ENCODE peak calls at places on chromosomes 13 and 19, in six cellular contexts. G is CD8-positive, alpha-beta T cell; J is astrocyte; Z is dorsolateral prefrontal cortex; C is A549; P is body of pancreas. Q is an unnamed sample.
A peak's percentile ranks its signal among the peaks of the same experiment; 100 is the strongest.

GRCh38 chr13:73190477-73190876 is 131.7 kb downstream of the KLF5 start:
- DNase-seq in G (no peak), Z (no peak), P (no peak), J (no peak), C (no peak), Q (no peak)

GRCh38 chr19:5002143-5002542 is 33.2 kb downstream of the KDM4B start:
- DNase-seq in C (peak; percentile 27), G (no peak), J (peak; percentile 72), P (no peak), Z (no peak), Q (no peak)

GRCh38 chr19:44552324-44552723 is 22.8 kb upstream of the CEACAM20 start:
- DNase-seq in C (peak; percentile 81), P (no peak), Z (no peak), J (no peak), G (no peak), Q (no peak)

GRCh38 chr13:113977976-113978375 is 4.1 kb upstream of the C13orf46 start:
- DNase-seq in Z (no peak), C (no peak), G (no peak), P (no peak), J (no peak), Q (no peak)

GRCh38 chr13:63481334-63481733 is 2065.7 kb upstream of the PCDH20 start:
- DNase-seq in J (no peak), G (no peak), P (no peak), Z (no peak), C (no peak), Q (no peak)

GRCh38 chr13:39765801-39766463 is 110.5 kb downstream of the COG6 start:
- DNase-seq in P (no peak), C (peak; percentile 5), Z (peak; percentile 62), G (no peak), J (peak; percentile 29), Q (no peak)

GRCh38 chr13:38180100-38180499 is 169.6 kb upstream of the UFM1 start:
- DNase-seq in P (no peak), G (no peak), J (peak; percentile 89), C (no peak), Z (no peak), Q (no peak)

GRCh38 chr19:33379151-33379829 is 5.8 kb downstream of the CEBPG start:
- DNase-seq in P (no peak), J (no peak), C (no peak), G (no peak), Z (no peak), Q (no peak)

GRCh38 chr19:39129116-39129515 is 3.5 kb downstream of the PAK4 start:
- DNase-seq in J (no peak), P (no peak), C (no peak), G (no peak), Z (no peak), Q (no peak)

GRCh38 chr13:76725211-76725610 is 161.0 kb downstream of the KCTD12 start:
- DNase-seq in C (no peak), P (no peak), J (peak; percentile 39), G (no peak), Z (no peak), Q (no peak)

GRCh38 chr13:73429691-73430090 is 370.9 kb downstream of the KLF5 start:
- DNase-seq in Z (no peak), J (peak; percentile 81), P (no peak), G (no peak), C (peak; percentile 84), Q (no peak)

GRCh38 chr13:31236211-31236786 is 36.5 kb downstream of the B3GLCT start:
- DNase-seq in G (no peak), C (peak; percentile 26), Z (no peak), J (peak; percentile 14), P (no peak), Q (no peak)

GRCh38 chr19:33675501-33676124 is 53.9 kb downstream of the CHST8 start:
- DNase-seq in G (peak; percentile 21), J (no peak), P (no peak), Z (no peak), C (no peak), Q (no peak)

GRCh38 chr19:7177926-7178325 is 108.4 kb downstream of the ZNF557 start:
- DNase-seq in G (no peak), C (no peak), P (no peak), Z (no peak), J (peak; percentile 73), Q (no peak)

GRCh38 chr13:113741101-113741731 is 17.8 kb upstream of the TMEM255B start:
- DNase-seq in P (no peak), Z (no peak), G (no peak), J (peak; percentile 21), C (no peak), Q (no peak)

DNA sequence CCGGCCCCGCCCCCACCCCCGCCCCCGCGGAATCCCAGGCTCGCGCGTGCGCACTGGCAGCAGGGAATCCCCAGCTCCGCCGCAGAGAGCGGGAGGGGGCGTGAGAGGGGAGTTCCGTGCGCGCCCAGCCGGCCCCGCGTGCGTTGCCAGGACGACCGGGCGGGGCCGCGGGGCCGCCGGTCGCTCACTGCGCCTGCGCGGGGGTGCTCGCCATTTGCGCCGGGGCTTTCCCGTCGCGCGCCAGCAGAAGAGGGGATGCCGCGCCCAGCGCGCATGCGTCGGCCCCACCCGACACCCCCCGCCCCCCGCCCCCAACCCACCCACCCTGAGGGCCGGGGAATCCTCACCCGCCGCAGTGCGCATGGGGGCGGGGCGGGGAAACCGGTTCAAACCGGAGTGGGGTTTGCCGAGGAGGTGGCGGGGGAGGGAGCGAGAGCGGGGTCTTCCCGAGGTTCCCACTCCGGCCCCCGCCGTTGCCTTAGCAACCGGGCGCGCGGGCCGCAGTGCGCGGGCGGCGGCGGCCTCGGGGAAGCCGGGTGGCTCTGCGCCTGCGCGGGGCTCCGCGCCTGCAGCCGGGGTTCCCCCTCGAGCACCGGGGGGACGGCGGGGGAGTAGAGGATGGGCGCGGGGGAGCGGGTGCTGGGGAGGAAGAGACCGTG is 15.1 kb downstream of the CCDC124 start:
- DNase-seq in C (peak; percentile 90), J (peak; percentile 59), Z (peak; percentile 80), G (peak; percentile 95), P (peak; percentile 88), Q (peak; percentile 93)
- H3K4me3 ChIP-seq in C (peak overlapping the region; percentile 52), J (no peak overlapping the region), Z (peak overlapping the region; percentile 74), G (peak overlapping the region; percentile 57), P (peak overlapping the region; percentile 16), Q (peak overlapping the region; percentile 46)

GRCh38 chr19:13154241-13154778 is 4.1 kb downstream of the IER2 start:
- DNase-seq in C (peak; percentile 65), G (peak; percentile 68), J (peak; percentile 92), Z (peak; percentile 64), P (peak; percentile 88), Q (peak; percentile 60)

GRCh38 chr19:13153627-13154240 is 3.5 kb downstream of the IER2 start:
- DNase-seq in P (peak; percentile 60), C (no peak), G (no peak), Z (no peak), J (peak; percentile 23), Q (no peak)

GRCh38 chr19:13154911-13155471 is 4.8 kb downstream of the IER2 start:
- DNase-seq in J (peak; percentile 49), C (no peak), Z (no peak), P (peak; percentile 96), G (peak; percentile 79), Q (peak; percentile 75)

GRCh38 chr19:13156968-13157882 is 7.0 kb downstream of the IER2 start:
- DNase-seq in Z (no peak), C (peak; percentile 38), G (no peak), P (no peak), J (no peak), Q (no peak)

DNA sequence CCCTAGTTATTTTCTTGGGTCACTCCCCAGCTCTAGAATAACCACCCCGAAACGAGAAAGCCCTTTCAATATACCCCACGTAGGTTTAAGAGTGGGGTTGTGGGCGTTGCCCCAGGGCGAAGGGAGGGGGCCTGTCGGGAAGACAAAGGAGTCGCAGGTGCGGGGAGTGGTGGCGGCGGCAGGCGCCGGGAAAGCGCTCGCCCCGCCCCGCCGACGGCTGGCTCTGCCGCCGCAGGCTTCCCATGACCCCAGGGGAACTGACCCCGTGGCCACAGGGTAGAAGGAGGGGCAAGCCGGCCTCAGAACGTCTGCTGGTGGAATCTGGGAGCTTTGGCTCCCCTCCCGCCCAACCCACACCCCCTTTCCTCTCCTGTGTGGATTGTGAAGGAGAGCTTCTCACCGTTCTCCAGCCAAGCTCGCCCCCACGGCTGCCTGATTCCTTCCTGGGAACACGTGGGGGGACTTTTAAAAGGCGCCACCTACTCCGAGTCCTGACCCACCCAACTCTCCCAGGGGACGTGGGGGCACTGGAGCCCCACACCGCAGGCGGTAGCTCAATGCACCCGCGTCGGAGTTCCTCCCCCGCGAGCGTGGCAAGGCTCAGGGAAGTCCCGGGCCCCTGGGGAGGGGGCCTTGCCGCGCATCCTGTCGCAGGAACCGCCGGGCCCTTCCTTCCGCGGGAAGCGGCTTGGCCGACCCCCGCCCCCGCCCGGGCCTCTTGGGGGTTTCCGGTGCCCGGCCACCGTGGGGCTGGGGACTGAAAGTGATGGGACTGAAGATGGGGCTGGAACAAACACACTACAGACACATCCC is 5.5 kb downstream of the IER2 start:
- DNase-seq in Z (peak; percentile 42), C (peak; percentile 81), P (peak; percentile 81), J (peak; percentile 70), G (peak; percentile 85), Q (peak; percentile 76)
- H3K4me3 ChIP-seq in Z (peak overlapping the region; percentile 86), C (peak overlapping the region; percentile 98), P (peak overlapping the region; percentile 16), J (peak overlapping the region; percentile 100), G (peak overlapping the region; percentile 94), Q (peak overlapping the region; percentile 97)

DNA sequence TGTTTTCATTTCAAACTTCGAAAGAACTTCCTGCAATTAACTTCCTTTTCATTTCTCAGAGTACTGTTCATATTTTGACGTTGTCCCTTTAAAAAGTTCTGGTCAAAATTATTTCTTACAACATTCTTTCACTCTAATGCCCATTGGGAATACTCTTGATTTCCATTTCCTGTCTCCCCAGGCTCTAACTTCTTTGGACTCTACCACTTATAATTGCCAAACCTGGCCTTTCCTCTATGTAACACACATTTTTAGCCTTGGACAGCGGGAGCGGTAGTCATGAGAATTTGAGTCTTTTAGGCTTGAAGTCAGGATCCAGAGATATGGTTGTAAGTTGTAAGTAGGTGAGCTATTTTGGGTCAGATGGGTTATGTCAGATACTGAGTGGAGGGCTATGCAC is 163.5 kb upstream of the SPRY2 start:
- DNase-seq in C (no peak), P (no peak), J (no peak), G (no peak), Z (no peak), Q (no peak)
- H3K4me3 ChIP-seq in C (no peak overlapping the region), P (no peak overlapping the region), J (no peak overlapping the region), G (no peak overlapping the region), Z (no peak overlapping the region), Q (no peak overlapping the region)

DNA sequence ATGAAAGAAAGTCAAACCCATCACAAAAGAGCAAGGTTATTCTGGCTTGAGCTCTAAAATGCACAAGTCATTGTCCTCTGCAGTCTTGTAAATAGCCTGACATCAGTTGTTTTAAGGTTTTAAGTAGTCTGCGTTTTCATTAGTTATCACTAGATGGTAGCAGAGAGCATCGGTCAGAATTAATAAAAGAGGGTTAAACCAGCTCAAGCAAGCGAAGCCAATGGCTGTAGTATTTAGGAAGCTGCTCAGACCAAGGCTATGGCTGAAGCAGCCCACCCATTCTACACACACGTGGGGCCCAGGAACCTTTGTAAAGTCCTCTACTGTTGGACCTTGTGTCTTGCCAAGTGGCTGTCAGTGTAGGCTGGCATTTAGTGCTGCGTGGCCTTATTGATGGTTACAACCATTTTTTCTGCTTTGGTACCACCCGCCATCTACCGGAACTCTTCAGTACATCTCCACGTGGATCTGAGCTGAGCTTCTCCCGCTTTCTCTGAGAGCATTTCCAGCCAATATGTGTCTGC is 13.3 kb upstream of the ZNF57 start:
- DNase-seq in G (no peak), P (no peak), C (peak; percentile 77), Z (peak; percentile 25), J (peak; percentile 32), Q (no peak)
- H3K4me3 ChIP-seq in G (no peak overlapping the region), P (no peak overlapping the region), C (no peak overlapping the region), Z (peak overlapping the region; percentile 30), J (no peak overlapping the region), Q (no peak overlapping the region)

GRCh38 chr13:50844181-50844875 is 836 bp upstream of the DLEU7 start:
- DNase-seq in P (no peak), G (no peak), C (no peak), J (no peak), Z (no peak), Q (no peak)
- H3K4me3 ChIP-seq in P (no peak overlapping the region), G (no peak overlapping the region), C (no peak overlapping the region), J (no peak overlapping the region), Z (no peak overlapping the region), Q (no peak overlapping the region)

Q was measured in effector memory CD4-positive, alpha-beta T cell.